ENCODE peak calls at places on chromosomes 16 and 17, in five cellular contexts. S is stimulated activated CD4-positive, alpha-beta T cell treated with anti-CD3 and anti-CD28 coated beads, Interleukin-15, amount 100 ng/mL, for 24 hours; D is nephron progenitor cell; W is WTC11; G is NCI-H1092 treated with DMSO at 0.1 percent for 48 hours. P is an unnamed sample.

GRCh38 chr16:56625943-56626654 is 518 bp downstream of the MT1E start:
- DNase-seq in D (no peak), G (no peak), W (no peak), S (no peak), P (no peak)

GRCh38 chr17:55709984-55710383 is 12.7 kb downstream of the TMEM100 start:
- DNase-seq in W (no peak), S (no peak), G (peak; percentile 59), D (no peak), P (no peak)

GRCh38 chr17:14359251-14359939 is 58.5 kb downstream of the HS3ST3B1 start:
- DNase-seq in G (no peak), W (no peak), S (peak; percentile 52), D (no peak), P (no peak)

GRCh38 chr16:24124291-24124690 is 131.8 kb upstream of the CACNG3 start:
- DNase-seq in W (no peak), S (no peak), D (no peak), G (no peak), P (no peak)

GRCh38 chr17:9371019-9371418 is 204.6 kb downstream of the STX8 start:
- DNase-seq in W (no peak), D (no peak), S (no peak), G (peak; percentile 82), P (no peak)

GRCh38 chr17:75878174-75878998 is at the start of gene TRIM47:
- DNase-seq in G (peak; percentile 25), D (peak; percentile 50), W (peak; percentile 53), S (peak; percentile 39), P (no peak)

GRCh38 chr17:76597156-76598003 is 11.7 kb upstream of the ST6GALNAC2 start:
- DNase-seq in D (no peak), S (no peak), G (peak; percentile 47), W (no peak), P (no peak)

GRCh38 chr17:9828296-9829059 is 2.8 kb downstream of the GLP2R start:
- DNase-seq in S (no peak), D (no peak), G (no peak), W (no peak), P (no peak)

GRCh38 chr16:24015923-24016322 is 180.1 kb downstream of the PRKCB start:
- DNase-seq in S (no peak), W (no peak), D (no peak), G (no peak), P (no peak)